ENCODE peak calls at places on chromosomes 16 and 17, in ten cellular contexts. G is tibial artery, O is GM23338, Q is right atrium auricular region, I is prostate gland, U is A549, V is uterus, P is adrenal gland, S is cardiac muscle cell, A is heart left ventricle. Z is an unnamed sample.

GRCh38 chr17:67336859-67337258 is 29.5 kb downstream of the PSMD12 start:
- DNase-seq in P (no peak), Q (no peak), A (no peak), G (no peak), U (no peak), I (no peak), V (no peak), S (no peak), O (no peak), Z (no peak)

GRCh38 chr16:49019081-49019633 is 262.5 kb downstream of the CBLN1 start:
- DNase-seq in I (no peak), Q (no peak), S (no peak), U (no peak), P (no peak), G (no peak), V (no peak), A (no peak), O (peak; percentile 49), Z (no peak)

GRCh38 chr17:39014044-39014794 is 47.0 kb upstream of the FBXO47 start:
- DNase-seq in V (peak; percentile 31), G (no peak), I (no peak), A (no peak), U (peak; percentile 51), O (no peak), P (peak; percentile 48), Q (no peak), S (peak; percentile 75), Z (no peak)

GRCh38 chr16:74608944-74609343 is 2.0 kb upstream of the GLG1 start:
- DNase-seq in U (no peak), Q (no peak), O (no peak), S (no peak), P (no peak), G (peak; percentile 49), A (no peak), V (no peak), I (no peak), Z (no peak)

GRCh38 chr16:30934827-30935557 is 11.6 kb downstream of the FBXL19 start:
- DNase-seq in O (peak; percentile 88), V (no peak), A (no peak), U (peak; percentile 72), Q (no peak), I (no peak), P (peak; percentile 72), G (no peak), S (peak; percentile 53), Z (no peak)

GRCh38 chr16:19601083-19601976 is 45.8 kb downstream of the VPS35L start:
- DNase-seq in O (peak; percentile 75), G (no peak), A (no peak), S (peak; percentile 67), U (peak; percentile 42), I (no peak), P (no peak), Q (no peak), V (no peak), Z (peak; percentile 35)

GRCh38 chr16:85750827-85751641 is at the start of gene C16orf74:
- DNase-seq in O (peak; percentile 69), U (peak; percentile 32), V (peak; percentile 26), P (no peak), G (no peak), Q (no peak), S (peak; percentile 65), A (peak; percentile 45), I (peak; percentile 23), Z (no peak)

GRCh38 chr17:72122668-72123495 is 2.1 kb downstream of the SOX9 start:
- DNase-seq in Q (no peak), A (no peak), S (peak; percentile 82), V (no peak), U (no peak), I (no peak), P (no peak), O (peak; percentile 64), G (peak; percentile 71), Z (peak; percentile 82)

GRCh38 chr16:9525037-9525436 is 433.6 kb downstream of the HAPSTR1 start:
- DNase-seq in V (no peak), A (no peak), O (no peak), P (no peak), U (no peak), S (no peak), Q (no peak), I (no peak), G (no peak), Z (no peak)

GRCh38 chr16:9526791-9527190 is 435.3 kb downstream of the HAPSTR1 start:
- DNase-seq in A (no peak), Q (no peak), V (no peak), U (no peak), G (no peak), I (no peak), P (no peak), S (no peak), O (peak; percentile 58), Z (no peak)

GRCh38 chr16:9523994-9524393 is 432.6 kb downstream of the HAPSTR1 start:
- DNase-seq in G (no peak), A (no peak), P (no peak), V (no peak), Q (no peak), O (no peak), I (no peak), U (no peak), S (no peak), Z (no peak)

GRCh38 chr16:9521749-9522370 is 430.4 kb downstream of the HAPSTR1 start:
- DNase-seq in A (no peak), I (no peak), Q (no peak), U (no peak), S (no peak), V (no peak), G (no peak), O (no peak), P (peak; percentile 29), Z (no peak)

DNA sequence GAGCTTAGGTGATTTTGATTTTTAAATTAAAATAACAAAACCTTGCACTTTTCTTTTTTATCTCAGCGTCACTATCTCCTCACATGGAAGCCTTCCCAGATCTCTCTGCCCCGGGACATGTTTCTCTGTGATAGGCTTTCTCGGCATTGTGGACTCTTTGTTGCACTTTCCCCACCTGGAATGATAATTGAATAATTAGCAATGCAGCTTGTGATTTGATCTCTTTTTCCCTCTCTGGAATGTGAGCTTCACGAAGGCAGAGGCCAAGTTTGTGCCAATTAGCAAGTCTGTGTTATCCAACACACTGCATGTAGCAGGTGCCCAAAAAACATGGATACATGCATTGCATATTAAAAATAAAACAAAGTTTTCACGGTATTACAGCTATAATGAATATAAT is 431.1 kb downstream of the HAPSTR1 start:
- DNase-seq in P (no peak), I (no peak), Q (no peak), O (no peak), V (no peak), A (no peak), G (no peak), S (no peak), U (no peak), Z (no peak)
- H3K27ac ChIP-seq in P (no peak overlapping the region), I (no peak overlapping the region), Q (no peak overlapping the region), O (no peak overlapping the region), V (no peak overlapping the region), A (no peak overlapping the region), G (no peak overlapping the region), S (no peak overlapping the region), U (no peak overlapping the region), Z (no peak overlapping the region)

GRCh38 chr16:90041896-90042473 is 22.7 kb upstream of the DBNDD1 start:
- DNase-seq in I (no peak), S (no peak), U (no peak), G (no peak), P (no peak), Q (no peak), A (no peak), O (no peak), V (no peak), Z (no peak)

GRCh38 chr16:90044111-90044551 is 24.9 kb upstream of the DBNDD1 start:
- DNase-seq in V (no peak), G (no peak), P (peak; percentile 51), O (no peak), A (no peak), S (no peak), U (peak; percentile 54), I (peak; percentile 49), Q (no peak), Z (no peak)

GRCh38 chr16:90042946-90043514 is 23.8 kb upstream of the DBNDD1 start:
- DNase-seq in Q (no peak), O (no peak), I (no peak), A (no peak), V (no peak), G (no peak), P (no peak), U (no peak), S (no peak), Z (no peak)

GRCh38 chr16:90046122-90046970 is 27.1 kb upstream of the DBNDD1 start:
- DNase-seq in I (no peak), O (peak; percentile 95), Q (no peak), G (no peak), S (no peak), U (no peak), P (peak; percentile 60), V (no peak), A (no peak), Z (no peak)

DNA sequence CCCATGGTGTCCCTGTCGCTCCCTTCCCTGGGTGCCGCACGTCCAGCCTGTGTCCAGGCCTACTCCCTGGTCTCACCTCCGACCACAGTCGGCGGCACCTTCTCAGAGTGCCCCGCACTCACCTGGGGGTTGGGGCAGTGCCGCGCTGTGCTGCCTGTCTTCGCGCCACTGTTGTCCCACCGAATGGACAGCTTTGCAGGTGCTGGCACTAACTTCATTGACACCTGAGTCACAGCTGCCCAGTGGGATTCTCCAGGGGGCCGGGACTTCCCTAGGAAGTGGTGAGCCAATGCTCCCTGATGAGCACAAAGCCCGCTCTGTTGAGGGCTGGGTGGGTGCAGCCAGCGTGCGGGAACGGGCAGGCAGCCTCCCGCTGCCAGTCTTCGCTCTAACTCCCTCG is 24.3 kb upstream of the DBNDD1 start:
- DNase-seq in P (no peak), V (no peak), G (no peak), A (no peak), U (no peak), I (no peak), Q (no peak), S (no peak), O (no peak), Z (no peak)
- TF ChIP-seq CTCF in P (no peak), V (no peak), G (no peak), A (no peak), U (no peak), I (no peak), Q (no peak), S (no peak), O (no peak), Z (no peak)

GRCh38 chr16:11564046-11564926 is 22.4 kb downstream of the LITAF start:
- DNase-seq in G (no peak), I (no peak), V (no peak), U (no peak), O (no peak), P (no peak), A (no peak), Q (no peak), S (no peak), Z (no peak)

GRCh38 chr16:11565665-11566064 is 21.1 kb downstream of the LITAF start:
- DNase-seq in A (no peak), O (no peak), S (no peak), V (no peak), U (no peak), G (peak; percentile 24), Q (no peak), I (no peak), P (no peak), Z (no peak)

GRCh38 chr16:11562941-11563340 is 23.8 kb downstream of the LITAF start:
- DNase-seq in V (no peak), Q (no peak), A (no peak), O (no peak), U (no peak), I (no peak), S (no peak), G (no peak), P (no peak), Z (no peak)

GRCh38 chr16:11563493-11564040 is 23.2 kb downstream of the LITAF start:
- DNase-seq in A (no peak), U (no peak), G (no peak), P (no peak), S (no peak), I (no peak), V (no peak), Q (no peak), O (peak; percentile 32), Z (no peak)

GRCh38 chr16:11566398-11566797 is 20.3 kb downstream of the LITAF start:
- DNase-seq in P (no peak), A (no peak), U (no peak), G (peak; percentile 56), I (no peak), S (no peak), O (no peak), V (no peak), Q (no peak), Z (no peak)
- H3K4me1 ChIP-seq in P (no peaks in the 10 kb centered on the region), A (peaks cover 9% of the 10 kb centered on the region), U (peaks cover 57% of the 10 kb centered on the region), G (no peaks in the 10 kb centered on the region), I (no peaks in the 10 kb centered on the region), S (no peaks in the 10 kb centered on the region), O (peaks cover 31% of the 10 kb centered on the region), V (no peaks in the 10 kb centered on the region), Q (no peaks in the 10 kb centered on the region), Z (no peaks in the 10 kb centered on the region)

GRCh38 chr16:567362-568256 is 804 bp downstream of the NHLRC4 start:
- DNase-seq in A (no peak), O (no peak), U (no peak), Q (no peak), S (no peak), V (no peak), G (no peak), I (no peak), P (no peak), Z (no peak)

GRCh38 chr16:565420-566330 is 1.1 kb upstream of the NHLRC4 start:
- DNase-seq in P (no peak), U (no peak), V (peak; percentile 41), I (no peak), O (no peak), G (no peak), S (peak; percentile 48), A (no peak), Q (no peak), Z (no peak)

GRCh38 chr16:566475-567361 is at the start of gene NHLRC4:
- DNase-seq in G (peak; percentile 79), I (peak; percentile 53), U (no peak), S (peak; percentile 86), A (peak; percentile 85), V (peak; percentile 76), O (peak; percentile 84), Q (peak; percentile 83), P (peak; percentile 90), Z (no peak)

GRCh38 chr16:569445-570254 is at the start of gene PIGQ:
- DNase-seq in G (peak; percentile 80), V (peak; percentile 62), A (peak; percentile 74), Q (peak; percentile 72), U (peak; percentile 64), I (peak; percentile 40), P (peak; percentile 87), O (peak; percentile 89), S (peak; percentile 69), Z (peak; percentile 72)

GRCh38 chr16:568401-569258 is 1.1 kb upstream of the PIGQ start:
- DNase-seq in U (no peak), Q (no peak), I (no peak), G (no peak), P (no peak), O (no peak), V (no peak), S (no peak), A (no peak), Z (no peak)
- H3K27ac ChIP-seq in U (peak overlapping the region; percentile 95), Q (no peak overlapping the region), I (no peak overlapping the region), G (peak overlapping the region; percentile 75), P (no peak overlapping the region), O (peak overlapping the region; percentile 66), V (peak overlapping the region; percentile 78), S (no peak overlapping the region), A (peak overlapping the region; percentile 82), Z (no peak overlapping the region)

Z was measured in pancreas.